ENCODE peak calls at places on chromosomes 7 and 10, in four cellular contexts. S is mesendoderm; L is astrocyte; P is naive thymus-derived CD4-positive, alpha-beta T cell. Z is an unnamed sample.
A peak's percentile ranks its signal among the peaks of the same experiment; 100 is the strongest.

GRCh38 chr7:20906791-20907190 is 120.1 kb upstream of the SP8 start:
- DNase-seq in S (no peak), L (no peak), P (no peak), Z (no peak)

GRCh38 chr7:36651404-36651803 is 72.9 kb downstream of the AOAH start:
- DNase-seq in L (peak; percentile 67), P (no peak), S (no peak), Z (peak; percentile 66)

GRCh38 chr7:91789558-91789957 is 90.9 kb downstream of the MTERF1 start:
- DNase-seq in P (no peak), S (no peak), L (no peak), Z (peak; percentile 9)

GRCh38 chr10:86022906-86023305 is 343.7 kb downstream of the GRID1 start:
- DNase-seq in P (no peak), S (no peak), L (no peak), Z (no peak)

GRCh38 chr7:130695840-130696239 is 9.5 kb upstream of the TSGA13 start:
- DNase-seq in S (peak; percentile 46), P (no peak), L (peak; percentile 26), Z (peak; percentile 57)

GRCh38 chr10:6530211-6530840 is 49.8 kb downstream of the PRKCQ start:
- DNase-seq in P (peak; percentile 81), L (no peak), S (no peak), Z (no peak)

GRCh38 chr10:73905256-73906018 is 5.5 kb upstream of the PLAU start:
- DNase-seq in P (no peak), S (no peak), L (no peak), Z (peak; percentile 95)

GRCh38 chr7:6691609-6692106 is 15.1 kb downstream of the ZNF12 start:
- DNase-seq in S (peak; percentile 68), L (peak; percentile 40), P (no peak), Z (no peak)

GRCh38 chr10:89301721-89302445 is at the start of gene IFIT2:
- DNase-seq in P (peak; percentile 50), S (no peak), L (peak; percentile 70), Z (peak; percentile 71)

GRCh38 chr7:14851610-14852009 is 50.9 kb downstream of the DGKB start:
- DNase-seq in P (no peak), L (no peak), S (no peak), Z (no peak)

GRCh38 chr10:50437248-50437647 is 185.9 kb upstream of the ASAH2 start:
- DNase-seq in S (no peak), L (no peak), P (no peak), Z (no peak)

GRCh38 chr10:76007206-76007605 is 575.8 kb downstream of the LRMDA start:
- DNase-seq in S (no peak), P (no peak), L (no peak), Z (no peak)

GRCh38 chr7:37728747-37729146 is 45.2 kb downstream of the GPR141 start:
- DNase-seq in P (no peak), S (peak; percentile 23), L (no peak), Z (no peak)

GRCh38 chr7:155277385-155277994 is 20.2 kb upstream of the INSIG1 start:
- DNase-seq in L (no peak), P (no peak), S (no peak), Z (peak; percentile 48)

GRCh38 chr10:102408728-102409603 is 9.6 kb downstream of the PSD start:
- DNase-seq in L (no peak), P (peak; percentile 71), S (peak; percentile 25), Z (no peak)

GRCh38 chr10:77702166-77702565 is 64.6 kb upstream of the KCNMA1 start:
- DNase-seq in S (no peak), L (peak; percentile 87), P (no peak), Z (peak; percentile 100)

GRCh38 chr7:12684186-12684585 is 3.2 kb upstream of the ARL4A start:
- DNase-seq in S (no peak), P (no peak), L (no peak), Z (no peak)

GRCh38 chr10:110861930-110862677 is 9.6 kb upstream of the PDCD4 start:
- DNase-seq in P (no peak), L (no peak), S (no peak), Z (no peak)

GRCh38 chr7:92137531-92137930 is 3.3 kb upstream of the CYP51A1 start:
- DNase-seq in L (peak; percentile 15), P (no peak), S (no peak), Z (peak; percentile 3)

GRCh38 chr10:72561745-72562166 is 64.1 kb downstream of the MICU1 start:
- DNase-seq in S (no peak), P (no peak), L (no peak), Z (no peak)

GRCh38 chr7:1700086-1700485 is 30.0 kb downstream of the ELFN1 start:
- DNase-seq in P (no peak), L (no peak), S (no peak), Z (no peak)

GRCh38 chr7:116258734-116259133 is 48.4 kb downstream of the TES start:
- DNase-seq in S (peak; percentile 47), P (peak; percentile 40), L (no peak), Z (peak; percentile 78)

GRCh38 chr10:112991888-112992491 is 41.9 kb downstream of the TCF7L2 start:
- DNase-seq in P (no peak), S (no peak), L (no peak), Z (no peak)

GRCh38 chr7:12728192-12728538 is 40.7 kb downstream of the ARL4A start:
- DNase-seq in S (no peak), P (no peak), L (no peak), Z (no peak)

GRCh38 chr7:70571403-70571911 is 560.5 kb upstream of the GALNT17 start:
- DNase-seq in S (no peak), P (no peak), L (peak; percentile 82), Z (no peak)

GRCh38 chr7:149140784-149141183 is 6.5 kb upstream of the ZNF398 start:
- DNase-seq in S (no peak), P (no peak), L (no peak), Z (no peak)

GRCh38 chr7:19930851-19931250 is 157.4 kb upstream of the TMEM196 start:
- DNase-seq in P (no peak), S (no peak), L (no peak), Z (peak; percentile 57)

GRCh38 chr10:83886871-83887270 is 252.4 kb upstream of the GHITM start:
- DNase-seq in L (peak; percentile 10), P (no peak), S (no peak), Z (no peak)

DNA sequence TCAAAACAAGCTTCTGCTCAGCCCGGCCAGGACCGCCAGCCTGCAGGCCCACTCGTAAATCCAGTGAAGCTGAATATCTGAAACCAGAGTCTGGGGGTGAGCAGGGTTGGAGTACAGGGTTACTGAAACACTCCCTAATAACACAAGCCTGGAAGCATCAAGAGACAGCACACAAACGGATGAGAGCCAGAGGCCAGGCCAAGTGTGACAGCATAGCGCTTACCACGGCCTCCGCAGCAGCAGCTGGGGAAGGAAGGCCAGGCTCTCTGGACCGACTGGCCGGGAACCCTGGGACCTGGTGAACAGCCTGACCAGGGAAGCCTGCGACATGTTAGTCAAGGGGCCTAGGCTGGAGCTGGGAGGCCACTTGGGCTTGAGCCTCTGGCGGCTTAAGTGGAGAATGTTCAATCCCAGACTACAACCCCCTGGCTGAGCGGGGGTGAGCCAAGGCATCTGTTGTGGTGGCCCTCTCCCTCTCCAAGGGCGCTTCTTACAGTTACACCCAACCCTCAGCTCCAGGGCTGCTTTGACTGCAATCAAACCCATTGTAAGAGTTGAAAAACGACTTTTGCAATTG is 21.7 kb upstream of the RNF32 start:
- DNase-seq in S (no peak), P (no peak), L (no peak), Z (no peak)
- H3K27ac ChIP-seq in S (no peak overlapping the region), P (no peak overlapping the region), L (no peak overlapping the region), Z (no peak overlapping the region)

GRCh38 chr10:118340486-118340885 is 1.6 kb downstream of the FAM204A start:
- DNase-seq in S (peak; percentile 27), P (no peak), L (no peak), Z (no peak)

GRCh38 chr10:118343549-118343948 is 1.4 kb upstream of the FAM204A start:
- DNase-seq in S (no peak), L (no peak), P (no peak), Z (no peak)

GRCh38 chr10:118342638-118343020 is 505 bp upstream of the FAM204A start:
- DNase-seq in L (no peak), P (no peak), S (peak; percentile 26), Z (no peak)

GRCh38 chr10:118343115-118343514 is 991 bp upstream of the FAM204A start:
- DNase-seq in P (no peak), L (peak; percentile 9), S (no peak), Z (peak; percentile 12)

DNA sequence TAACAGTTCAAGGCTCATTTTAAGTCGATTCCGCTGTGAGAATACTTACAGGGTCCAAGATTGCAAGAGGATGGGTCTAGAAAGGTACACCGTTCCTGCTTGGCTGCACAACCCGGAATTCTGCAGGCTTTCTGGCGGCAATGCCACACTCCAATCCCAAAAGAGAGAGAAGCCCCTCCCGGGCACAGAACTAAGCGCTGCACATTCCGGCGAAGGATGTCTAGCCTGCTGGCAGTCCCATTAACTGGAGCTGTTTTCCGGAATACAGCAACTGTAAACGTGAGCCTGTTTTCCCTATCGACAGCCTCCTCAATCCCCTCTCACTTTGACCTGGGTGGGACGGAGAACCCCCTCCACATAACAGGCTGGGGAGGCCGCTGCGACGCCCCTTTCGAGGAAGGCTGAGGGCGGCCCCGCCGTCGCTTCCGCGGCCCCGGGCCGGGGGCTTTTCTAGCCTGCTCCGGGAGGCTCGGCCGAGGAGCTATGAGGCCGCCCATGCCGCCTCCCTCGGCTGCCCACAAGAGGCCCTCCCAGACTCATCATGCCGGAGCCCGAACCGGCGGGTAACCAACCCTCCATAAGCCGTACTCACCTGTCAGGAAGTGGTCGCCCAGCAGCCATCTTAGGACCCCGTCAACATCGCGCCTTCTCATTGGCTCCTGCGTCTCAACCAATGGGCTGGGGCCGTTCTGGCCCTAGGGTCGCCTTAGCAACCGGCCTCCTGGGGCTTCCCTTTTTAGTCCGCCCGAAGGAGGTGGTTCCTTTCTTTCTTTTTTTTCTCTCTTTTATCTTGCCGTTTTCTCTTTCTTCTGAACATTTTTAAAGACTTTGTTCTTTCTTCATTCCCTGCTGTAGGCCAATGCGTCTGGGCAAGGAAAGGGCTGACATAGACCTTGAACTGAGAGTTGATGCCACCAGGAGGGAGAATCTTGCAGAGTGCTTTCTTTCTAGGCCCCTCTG is at the start of gene FAM204A:
- DNase-seq in P (peak; percentile 99), L (peak; percentile 84), S (peak; percentile 97), Z (peak; percentile 88)
- H3K27ac ChIP-seq in P (peak within 1 kb of the TSS; percentile 78), L (peak within 1 kb of the TSS; percentile 69), S (peak within 1 kb of the TSS; percentile 7), Z (no peak within 1 kb of the TSS)

DNA sequence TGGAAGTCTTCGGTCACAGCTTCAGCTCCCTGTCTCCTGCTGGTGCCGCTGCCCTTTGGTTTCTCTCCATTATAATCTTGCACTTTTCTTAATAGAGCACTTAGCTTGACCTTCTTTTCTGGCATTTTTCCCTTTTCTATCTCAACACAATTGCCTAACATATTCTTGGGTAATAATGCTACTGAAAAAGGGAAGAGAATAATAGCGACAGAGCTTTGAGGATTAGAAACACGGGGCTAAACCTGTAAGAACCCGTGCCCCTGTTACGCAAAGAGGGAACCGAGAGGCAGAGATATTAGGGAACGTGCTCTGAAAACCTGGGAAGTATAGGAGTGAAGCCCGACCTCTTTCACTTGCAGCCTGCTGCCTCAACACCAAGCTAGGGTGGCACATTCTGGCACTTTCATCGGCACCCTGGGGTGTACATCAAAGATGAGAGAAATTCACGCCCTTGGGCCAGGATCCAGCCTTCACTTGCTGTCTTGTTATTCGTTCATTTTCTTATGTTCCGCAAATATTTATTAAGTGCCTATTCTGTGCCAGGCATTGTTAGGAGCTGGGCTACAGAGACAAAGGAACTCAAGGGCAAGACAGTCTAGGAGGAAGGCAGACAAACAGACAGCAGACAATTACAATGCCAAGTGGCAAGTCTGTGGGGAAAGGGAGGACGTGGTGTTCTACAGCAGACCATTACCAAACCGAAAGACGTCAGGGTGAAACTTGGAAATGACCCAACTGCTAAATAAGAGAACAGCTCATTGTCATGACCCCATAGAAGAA is 33.0 kb upstream of the GALNTL5 start:
- DNase-seq in L (no peak), P (no peak), S (no peak), Z (no peak)
- H3K27ac ChIP-seq in L (no peak overlapping the region), P (no peak overlapping the region), S (no peak overlapping the region), Z (no peak overlapping the region)

GRCh38 chr10:70174058-70174741 is 3.9 kb upstream of the SAR1A start:
- DNase-seq in S (no peak), P (no peak), L (no peak), Z (peak; percentile 69)
- H3K27ac ChIP-seq in S (no peak overlapping the region), P (peak overlapping the region; percentile 60), L (no peak overlapping the region), Z (no peak overlapping the region)

GRCh38 chr7:128860158-128861073 is 2.2 kb upstream of the ATP6V1F start:
- DNase-seq in P (no peak), S (peak; percentile 74), L (peak; percentile 56), Z (no peak)
- H3K27ac ChIP-seq in P (no peak overlapping the region), S (no peak overlapping the region), L (no peak overlapping the region), Z (no peak overlapping the region)